ENCODE peak calls at places on chromosomes 3 and 15, in six cellular contexts. S is HepG2, N is sigmoid colon, L is stomach, Y is suprapubic skin, A is Panc1. Q is an unnamed sample.
A peak's percentile ranks its signal among the peaks of the same experiment; 100 is the strongest.

GRCh38 chr3:37190667-37191066 is 16.3 kb upstream of the LRRFIP2 start:
- DNase-seq in Y (no peak), A (no peak), L (no peak), S (no peak), N (no peak), Q (no peak)

GRCh38 chr3:33004205-33004604 is 52.8 kb downstream of the CCR4 start:
- DNase-seq in L (no peak), S (no peak), N (no peak), A (no peak), Y (no peak), Q (no peak)

GRCh38 chr3:197268319-197268718 is 30.1 kb downstream of the DLG1 start:
- DNase-seq in A (no peak), L (no peak), Y (no peak), S (no peak), N (no peak), Q (no peak)

GRCh38 chr3:72738752-72739520 is 109.3 kb downstream of the SHQ1 start:
- DNase-seq in L (peak; percentile 50), Y (no peak), N (no peak), A (no peak), S (no peak), Q (peak; percentile 53)

GRCh38 chr3:113712129-113712528 is 15.7 kb upstream of the USF3 start:
- DNase-seq in Y (no peak), L (no peak), N (no peak), A (no peak), S (no peak), Q (no peak)

GRCh38 chr3:122795674-122795969 is 753 bp downstream of the SLC49A4 start:
- DNase-seq in Y (no peak), L (no peak), A (no peak), S (peak; percentile 29), N (no peak), Q (no peak)

GRCh38 chr3:183481582-183481981 is 53.2 kb upstream of the MCF2L2 start:
- DNase-seq in Y (no peak), S (no peak), N (no peak), A (no peak), L (no peak), Q (no peak)

GRCh38 chr15:70451861-70452653 is 311.3 kb downstream of the UACA start:
- DNase-seq in N (no peak), Y (no peak), S (no peak), A (no peak), L (peak; percentile 75), Q (no peak)

DNA sequence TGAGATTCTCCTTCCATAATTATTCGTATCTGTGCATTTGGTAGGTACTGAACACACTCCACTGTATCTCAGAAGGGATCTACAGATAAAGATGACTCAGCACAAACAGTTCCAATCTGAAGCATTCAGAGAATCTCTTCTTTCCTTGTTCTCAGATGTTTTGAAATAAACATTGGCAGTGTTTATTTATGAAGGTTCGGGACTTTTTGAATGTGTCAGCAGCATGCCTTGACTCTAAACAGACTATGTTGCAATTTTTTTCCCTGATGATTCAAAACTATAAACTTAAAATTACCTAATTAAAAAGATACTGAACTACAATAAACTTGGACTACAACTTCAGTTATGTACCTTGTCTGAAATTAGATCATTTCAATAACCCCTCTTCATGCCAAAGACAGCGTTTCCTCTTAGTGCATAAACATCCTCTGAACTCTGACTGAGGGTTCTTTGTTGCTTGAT is 612.9 kb upstream of the TBL1XR1 start:
- DNase-seq in A (no peak), S (peak; percentile 61), L (no peak), N (no peak), Y (no peak), Q (peak; percentile 45)
- TF ChIP-seq POLR2AphosphoS5 in A (peak; percentile 91), S (no peak), L (peak; percentile 64), N (peak; percentile 60), Y (no peak), Q (peak; percentile 94)

GRCh38 chr3:164458986-164459385 is 619.3 kb downstream of the SI start:
- DNase-seq in N (no peak), S (no peak), A (no peak), Y (no peak), L (no peak), Q (no peak)
- H3K4me1 ChIP-seq in N (no peaks in the 10 kb centered on the region), S (no peaks in the 10 kb centered on the region), A (no peaks in the 10 kb centered on the region), Y (no peaks in the 10 kb centered on the region), L (no peaks in the 10 kb centered on the region), Q (no peaks in the 10 kb centered on the region)

DNA sequence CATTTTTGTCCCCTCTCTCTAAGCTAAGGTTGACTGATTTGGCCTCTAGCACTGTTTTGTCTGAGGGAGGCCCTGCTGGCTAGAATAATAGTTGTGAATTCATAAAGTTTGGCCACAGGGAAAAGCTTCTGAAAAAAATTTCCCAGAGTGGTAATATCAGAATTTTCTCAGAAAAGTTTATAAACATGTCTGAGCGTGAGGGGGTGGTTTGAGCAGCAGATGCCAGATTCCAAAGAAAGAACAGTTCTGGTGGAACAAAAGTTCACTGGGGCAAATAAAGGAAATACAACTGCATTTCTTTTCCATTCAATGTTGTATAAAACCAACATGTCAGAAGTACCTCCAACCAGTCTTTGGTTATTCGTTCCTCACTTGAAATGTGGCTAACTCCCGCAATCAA is 61.2 kb downstream of the CLDN1 start:
- DNase-seq in Y (no peak), A (no peak), S (no peak), L (no peak), N (no peak), Q (no peak)
- TF ChIP-seq POLR2AphosphoS5 in Y (no peak), A (no peak), S (no peak), L (no peak), N (no peak), Q (no peak)

DNA sequence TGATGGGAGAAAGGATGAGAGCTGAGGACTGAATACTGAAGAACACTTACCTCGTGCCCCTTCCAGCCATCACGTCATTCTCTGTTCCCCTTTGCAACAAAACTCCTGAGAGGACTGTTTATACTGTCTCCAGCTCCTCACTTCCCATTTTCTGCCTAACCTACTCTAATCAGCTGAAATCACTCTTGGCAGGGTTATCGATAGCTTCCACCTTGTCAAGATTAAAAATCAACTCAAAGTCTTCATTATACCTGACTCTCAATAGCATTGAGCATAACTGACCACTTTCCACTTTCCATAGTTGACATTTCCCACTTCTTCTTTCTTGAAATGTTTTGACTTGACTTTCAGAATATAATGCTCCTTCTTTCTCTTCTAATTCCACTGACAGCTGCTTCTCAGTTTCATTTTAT is 4.3 kb downstream of the BTBD1 start:
- DNase-seq in S (no peak), N (no peak), L (no peak), Y (no peak), A (no peak), Q (no peak)
- H3K4me1 ChIP-seq in S (peaks cover 50% of the 10 kb centered on the region), N (no peaks in the 10 kb centered on the region), L (peaks cover 77% of the 10 kb centered on the region), Y (peaks cover 53% of the 10 kb centered on the region), A (peaks cover 47% of the 10 kb centered on the region), Q (no peaks in the 10 kb centered on the region)

GRCh38 chr3:23712656-23713559 is 92.8 kb upstream of the UBE2E1 start:
- DNase-seq in L (no peak), A (no peak), N (peak; percentile 83), Y (no peak), S (no peak), Q (no peak)
- TF ChIP-seq POLR2AphosphoS5 in L (no peak), A (no peak), N (no peak), Y (no peak), S (no peak), Q (no peak)

Q was measured in prostate gland.